ENCODE peak calls at places on chromosomes 2 and 18, in six cellular contexts. D is effector memory CD8-positive, alpha-beta T cell; J is NCI-H146; I is OCI-LY7; R is HuH-7.5; N is brain microvascular endothelial cell. M is an unnamed sample.

GRCh38 chr2:23386422-23387220 is 1.6 kb downstream of the KLHL29 start:
- DNase-seq in J (peak), N (no peak), R (peak), I (no peak), D (no peak), M (no peak)

GRCh38 chr2:240705204-240705781 is 13.6 kb downstream of the AQP12A start:
- DNase-seq in D (no peak), R (no peak), N (no peak), J (no peak), I (no peak), M (no peak)

GRCh38 chr2:18435425-18436037 is 124.9 kb downstream of the RDH14 start:
- DNase-seq in R (peak), D (no peak), N (peak), I (peak), J (peak), M (no peak)

GRCh38 chr2:48315847-48316194 is 214.1 kb upstream of the STON1 start:
- DNase-seq in R (no peak), N (peak), J (peak), I (peak), D (no peak), M (no peak)

GRCh38 chr18:4248686-4249085 is 206.4 kb downstream of the DLGAP1 start:
- DNase-seq in I (no peak), N (no peak), R (no peak), J (no peak), D (no peak), M (no peak)

GRCh38 chr2:67641709-67642397 is 244.7 kb downstream of the ETAA1 start:
- DNase-seq in N (no peak), R (no peak), J (no peak), D (no peak), I (no peak), M (no peak)

GRCh38 chr2:96949153-96949520 is 37.2 kb downstream of the FAM178B start:
- DNase-seq in I (no peak), N (no peak), R (no peak), J (no peak), D (no peak), M (no peak)

GRCh38 chr2:238277695-238278094 is 10.7 kb downstream of the PER2 start:
- DNase-seq in D (no peak), N (no peak), J (no peak), R (no peak), I (no peak), M (no peak)

GRCh38 chr2:234674781-234675201 is 177.9 kb upstream of the ARL4C start:
- DNase-seq in J (no peak), N (peak), I (no peak), D (no peak), R (no peak), M (no peak)

GRCh38 chr18:13366977-13367892 is 148.7 kb downstream of the LDLRAD4 start:
- DNase-seq in R (no peak), N (no peak), J (no peak), D (no peak), I (no peak), M (peak)

GRCh38 chr18:23194150-23194968 is 59.1 kb downstream of the CABLES1 start:
- DNase-seq in D (no peak), I (no peak), R (no peak), J (no peak), N (peak), M (no peak)

GRCh38 chr2:15184491-15184890 is 376.6 kb downstream of the NBAS start:
- DNase-seq in R (no peak), D (no peak), I (no peak), J (peak), N (no peak), M (no peak)